ENCODE peak calls at places on chromosomes 5 and 9, in nine cellular contexts. F is T47D; U is GM20000; O is NAMALWA; K is lower leg skin; S is GM23338; I is T-helper 2 cell; E is CD8-positive, alpha-beta T cell; X is GM19239. Z is an unnamed sample.

GRCh38 chr9:6305954-6306563 is 22.1 kb upstream of the TPD52L3 start:
- DNase-seq in E (no peak), U (peak; percentile 47), K (no peak), S (peak; percentile 61), O (peak; percentile 69), F (peak; percentile 60), I (peak; percentile 35), X (no peak), Z (peak; percentile 36)

GRCh38 chr5:139472410-139473030 is 1.7 kb downstream of the SMIM33 start:
- DNase-seq in O (no peak), I (no peak), F (no peak), U (no peak), S (no peak), X (no peak), K (no peak), E (no peak), Z (no peak)

GRCh38 chr9:113456235-113456634 is 7.3 kb upstream of the RGS3 start:
- DNase-seq in U (no peak), S (peak; percentile 25), O (no peak), K (no peak), E (no peak), X (no peak), I (no peak), F (peak; percentile 49), Z (no peak)

GRCh38 chr5:60597570-60597969 is 102.4 kb downstream of the DEPDC1B start:
- DNase-seq in S (no peak), X (peak; percentile 9), U (peak; percentile 10), O (peak; percentile 25), I (peak; percentile 65), E (no peak), F (no peak), K (no peak), Z (no peak)

GRCh38 chr9:133321411-133321935 is 14.5 kb downstream of the SURF6 start:
- DNase-seq in O (no peak), X (no peak), S (no peak), F (no peak), E (no peak), I (no peak), U (no peak), K (no peak), Z (no peak)

GRCh38 chr5:143213851-143214363 is 189.6 kb downstream of the NR3C1 start:
- DNase-seq in O (no peak), X (no peak), U (peak; percentile 63), F (no peak), S (no peak), I (peak; percentile 85), E (no peak), K (no peak), Z (no peak)

GRCh38 chr5:398475-399295 is 44.3 kb upstream of the EXOC3 start:
- DNase-seq in E (no peak), F (no peak), X (no peak), I (peak; percentile 64), O (no peak), S (peak; percentile 60), K (peak; percentile 13), U (no peak), Z (no peak)

GRCh38 chr9:126149661-126150060 is 177.0 kb upstream of the MVB12B start:
- DNase-seq in E (no peak), U (no peak), S (no peak), X (no peak), F (no peak), O (no peak), K (peak; percentile 7), I (no peak), Z (no peak)

GRCh38 chr5:169006878-169007790 is 293.8 kb downstream of the SLIT3 start:
- DNase-seq in O (no peak), I (no peak), U (no peak), S (no peak), E (no peak), K (no peak), X (no peak), F (no peak), Z (no peak)